ENCODE peak calls at places on chromosomes 1 and 21, in four cellular contexts. L is IMR-90, V is A549, U is uterus. O is an unnamed sample.

GRCh38 chr21:46604975-46605758 is at the start of gene S100B:
- DNase-seq in V (no peak), L (no peak), U (no peak), O (no peak)

GRCh38 chr21:42905195-42905594 is 12.1 kb downstream of the NDUFV3 start:
- DNase-seq in L (peak; percentile 7), V (no peak), U (no peak), O (no peak)

GRCh38 chr1:57127976-57128375 is 162.2 kb upstream of the C8B start:
- DNase-seq in U (no peak), L (no peak), V (no peak), O (no peak)

GRCh38 chr1:29682171-29682917 is 446.0 kb downstream of the PTPRU start:
- DNase-seq in V (no peak), L (no peak), U (no peak), O (no peak)

GRCh38 chr1:94865369-94865768 is 45.2 kb downstream of the SLC44A3 start:
- DNase-seq in L (peak; percentile 65), V (no peak), U (no peak), O (peak; percentile 40)

GRCh38 chr1:230422221-230422981 is 3.7 kb downstream of the PGBD5 start:
- DNase-seq in U (no peak), L (no peak), V (no peak), O (no peak)

GRCh38 chr1:227888404-227889046 is 59.2 kb downstream of the WNT9A start:
- DNase-seq in L (no peak), U (no peak), V (no peak), O (no peak)

GRCh38 chr1:192732787-192733186 is 76.1 kb upstream of the RGS2 start:
- DNase-seq in U (no peak), L (no peak), V (peak; percentile 57), O (no peak)

GRCh38 chr1:151811181-151811580 is 6.0 kb upstream of the LINGO4 start:
- DNase-seq in L (peak; percentile 2), U (no peak), V (no peak), O (no peak)

GRCh38 chr1:227065311-227065710 is 125.2 kb downstream of the COQ8A start:
- DNase-seq in U (no peak), L (no peak), V (no peak), O (no peak)

GRCh38 chr1:165900576-165901380 is 73.4 kb downstream of the UCK2 start:
- DNase-seq in U (no peak), L (no peak), V (no peak), O (no peak)

GRCh38 chr21:32370971-32371766 is 21.6 kb downstream of the URB1 start:
- DNase-seq in U (no peak), L (peak; percentile 49), V (no peak), O (no peak)

GRCh38 chr1:924619-925323 is 1.0 kb downstream of the SAMD11 start:
- DNase-seq in U (no peak), V (peak; percentile 71), L (peak; percentile 36), O (peak; percentile 61)

GRCh38 chr1:68163220-68163619 is 69.1 kb downstream of the WLS start:
- DNase-seq in L (no peak), U (no peak), V (no peak), O (no peak)

GRCh38 chr1:22709227-22709626 is 1.4 kb upstream of the EPHB2 start:
- DNase-seq in V (peak; percentile 30), U (no peak), L (no peak), O (no peak)

GRCh38 chr1:58721247-58721820 is 21.5 kb upstream of the MYSM1 start:
- DNase-seq in V (no peak), U (no peak), L (no peak), O (no peak)

GRCh38 chr1:20143734-20144565 is 4.8 kb downstream of the PLA2G2F start:
- DNase-seq in L (no peak), V (no peak), U (no peak), O (no peak)

GRCh38 chr1:113415256-113416189 is 25.2 kb downstream of the MAGI3 start:
- DNase-seq in U (no peak), V (no peak), L (no peak), O (no peak)

GRCh38 chr1:64519921-64520320 is 50.0 kb downstream of the CACHD1 start:
- DNase-seq in L (peak; percentile 56), V (no peak), U (no peak), O (peak; percentile 62)

GRCh38 chr1:8516793-8517556 is 199.1 kb downstream of the SLC45A1 start:
- DNase-seq in L (peak; percentile 44), V (no peak), U (no peak), O (peak; percentile 57)

GRCh38 chr1:109034382-109034781 is 7.5 kb downstream of the WDR47 start:
- DNase-seq in U (no peak), L (no peak), V (no peak), O (no peak)

GRCh38 chr1:145785481-145785880 is 38.4 kb downstream of the RNF115 start:
- DNase-seq in L (peak; percentile 16), V (peak; percentile 46), U (no peak), O (no peak)

GRCh38 chr21:34579411-34579810 is 35.5 kb downstream of the RCAN1 start:
- DNase-seq in U (no peak), L (peak; percentile 86), V (no peak), O (peak; percentile 81)

GRCh38 chr1:29352719-29353420 is 116.5 kb downstream of the PTPRU start:
- DNase-seq in V (no peak), U (no peak), L (no peak), O (no peak)

GRCh38 chr21:40146201-40146890 is 279.1 kb downstream of the PCP4 start:
- DNase-seq in U (no peak), L (no peak), V (no peak), O (no peak)

GRCh38 chr1:25513666-25514065 is 29.7 kb upstream of the LDLRAP1 start:
- DNase-seq in V (no peak), U (no peak), L (no peak), O (no peak)

GRCh38 chr1:110857964-110858948 is 14.7 kb upstream of the CD53 start:
- DNase-seq in V (no peak), U (no peak), L (no peak), O (no peak)

GRCh38 chr1:222465211-222466041 is 82.5 kb downstream of the HHIPL2 start:
- DNase-seq in L (peak; percentile 93), U (peak; percentile 87), V (peak; percentile 96), O (peak; percentile 95)

GRCh38 chr1:35932941-35933340 is 2.0 kb downstream of the AGO3 start:
- DNase-seq in V (no peak), L (no peak), U (no peak), O (no peak)

GRCh38 chr1:172753964-172754363 is 95.1 kb downstream of the FASLG start:
- DNase-seq in L (no peak), V (no peak), U (no peak), O (no peak)

GRCh38 chr1:66373072-66373685 is 160.8 kb upstream of the SGIP1 start:
- DNase-seq in U (no peak), L (no peak), V (no peak), O (no peak)

GRCh38 chr1:155125946-155126493 is 1.7 kb upstream of the EFNA1 start:
- DNase-seq in L (no peak), V (no peak), U (peak; percentile 65), O (no peak)

GRCh38 chr1:22533244-22533643 is 30.0 kb upstream of the EPHA8 start:
- DNase-seq in V (no peak), U (no peak), L (no peak), O (no peak)

GRCh38 chr1:228095938-228096337 is 7.2 kb downstream of the C1orf35 start:
- DNase-seq in V (no peak), U (no peak), L (no peak), O (no peak)

GRCh38 chr1:119743308-119743707 is 25.4 kb downstream of the HMGCS2 start:
- DNase-seq in U (no peak), L (no peak), V (no peak), O (no peak)

GRCh38 chr1:50959303-50959912 is 659 bp downstream of the FAF1 start:
- DNase-seq in V (no peak), U (no peak), L (peak; percentile 37), O (peak; percentile 46)

GRCh38 chr1:211704567-211704942 is 29.1 kb upstream of the NEK2 start:
- DNase-seq in L (no peak), U (no peak), V (no peak), O (no peak)

GRCh38 chr1:93678491-93678890 is 3.1 kb downstream of the BCAR3 start:
- DNase-seq in L (peak; percentile 77), V (no peak), U (no peak), O (no peak)

GRCh38 chr1:157230500-157230899 is 92.3 kb upstream of the ETV3 start:
- DNase-seq in V (no peak), U (no peak), L (no peak), O (no peak)

GRCh38 chr1:157235307-157235706 is 97.1 kb upstream of the ETV3 start:
- DNase-seq in U (no peak), V (no peak), L (no peak), O (no peak)

GRCh38 chr1:157231844-157232550 is 93.8 kb upstream of the ETV3 start:
- DNase-seq in L (no peak), V (no peak), U (no peak), O (no peak)

GRCh38 chr1:157234705-157235273 is 96.6 kb upstream of the ETV3 start:
- DNase-seq in L (no peak), U (no peak), V (no peak), O (no peak)

DNA sequence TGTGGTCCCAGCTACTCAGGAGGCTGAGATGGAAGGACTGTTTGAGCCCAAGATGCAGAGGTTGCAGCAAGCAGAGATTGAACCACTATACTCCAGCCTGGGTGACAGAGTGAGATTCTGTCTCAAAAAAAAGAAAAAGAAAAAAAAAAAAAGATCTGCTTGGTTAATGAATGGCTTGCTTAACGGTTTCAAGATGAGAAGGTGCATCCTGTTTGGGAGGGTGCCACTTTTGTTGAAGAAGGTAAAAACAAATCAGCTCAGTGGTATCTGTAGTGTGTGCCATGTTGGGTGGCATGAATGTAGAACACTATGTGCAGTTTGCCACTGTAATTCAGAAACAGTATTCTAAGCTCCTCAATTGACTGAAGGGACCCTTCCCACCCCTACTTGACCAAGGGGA is 94.9 kb upstream of the ETV3 start:
- DNase-seq in U (no peak), L (no peak), V (no peak), O (no peak)
- TF ChIP-seq CTCF in U (no peak), L (no peak), V (no peak), O (no peak)

GRCh38 chr1:178192686-178193085 is 98.8 kb downstream of the RASAL2 start:
- DNase-seq in L (peak; percentile 72), V (peak; percentile 87), U (peak; percentile 20), O (peak; percentile 73)

GRCh38 chr1:178188306-178188705 is 94.4 kb downstream of the RASAL2 start:
- DNase-seq in U (no peak), V (no peak), L (no peak), O (no peak)

DNA sequence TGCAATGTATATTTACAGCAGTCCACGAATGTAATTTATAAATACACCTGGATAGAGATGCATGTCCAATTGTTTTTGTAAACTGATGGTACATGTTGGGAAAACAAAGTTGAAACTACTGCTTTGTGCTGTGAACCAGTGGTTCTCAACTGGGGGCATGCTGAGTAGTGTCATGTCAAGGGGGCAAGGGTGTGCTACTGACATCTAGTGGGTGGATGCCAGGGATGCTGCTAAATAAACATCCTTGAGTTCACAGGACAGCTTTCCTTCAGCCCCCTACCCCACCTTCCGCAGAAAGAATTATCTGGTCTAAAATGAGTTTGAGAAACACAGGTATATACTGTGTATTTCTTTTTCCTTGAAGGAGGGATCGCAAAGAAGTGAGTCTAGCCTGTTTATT is 95.9 kb downstream of the RASAL2 start:
- DNase-seq in U (no peak), L (peak; percentile 11), V (peak; percentile 58), O (no peak)
- TF ChIP-seq CTCF in U (peak; percentile 22), L (peak; percentile 28), V (peak; percentile 51), O (peak; percentile 69)

GRCh38 chr1:235617808-235618207 is 31.8 kb downstream of the GNG4 start:
- DNase-seq in U (no peak), V (no peak), L (peak; percentile 77), O (peak; percentile 78)
- TF ChIP-seq CTCF in U (no peak), V (no peak), L (peak; percentile 56), O (peak; percentile 74)

GRCh38 chr1:242468749-242469148 is 55.7 kb downstream of the PLD5 start:
- DNase-seq in V (peak; percentile 56), L (no peak), U (no peak), O (no peak)
- TF ChIP-seq CTCF in V (no peak), L (no peak), U (no peak), O (no peak)